ENCODE peak calls at places on chromosomes 11 and 22, in seven cellular contexts. G is NCI-H526 treated with DMSO at 0.1 percent for 48 hours; H is lower lobe of right lung; W is activated CD4-positive, alpha-beta T cell treated with anti-CD3 and anti-CD28 coated beads, Interleukin-2, amount 50 U/mL, for 24 hours; P is mammary epithelial cell; E is CD4-positive, alpha-beta T cell; Q is substantia nigra. O is an unnamed sample.

GRCh38 chr11:117597083-117597482 is 199.9 kb downstream of the DSCAML1 start:
- DNase-seq in E (peak; percentile 14), P (peak; percentile 18), G (peak; percentile 97), W (peak; percentile 15), Q (no peak), H (no peak), O (no peak)

GRCh38 chr11:36447947-36448346 is 62.1 kb downstream of the TRAF6 start:
- DNase-seq in W (no peak), G (no peak), H (no peak), P (peak; percentile 67), E (no peak), Q (no peak), O (no peak)

GRCh38 chr11:22432331-22433065 is 94.3 kb downstream of the SLC17A6 start:
- DNase-seq in E (no peak), G (no peak), Q (peak; percentile 23), W (no peak), H (no peak), P (no peak), O (peak; percentile 57)

GRCh38 chr11:37948258-37948657 is 1350.2 kb upstream of the RAG2 start:
- DNase-seq in W (no peak), E (no peak), Q (no peak), H (no peak), P (no peak), G (no peak), O (no peak)

GRCh38 chr11:76329084-76329648 is 51.8 kb downstream of the THAP12 start:
- DNase-seq in Q (no peak), P (no peak), W (no peak), H (peak; percentile 46), G (no peak), E (no peak), O (no peak)

GRCh38 chr11:38582151-38582550 is 1984.1 kb upstream of the RAG2 start:
- DNase-seq in W (no peak), E (no peak), G (no peak), Q (no peak), H (no peak), P (no peak), O (no peak)

GRCh38 chr11:31355131-31355530 is 14.4 kb downstream of the DCDC1 start:
- DNase-seq in H (no peak), E (no peak), W (no peak), P (peak; percentile 24), Q (no peak), G (no peak), O (no peak)

GRCh38 chr11:72319261-72319660 is 75.3 kb upstream of the PHOX2A start:
- DNase-seq in W (no peak), G (no peak), Q (no peak), H (no peak), P (no peak), E (no peak), O (no peak)

GRCh38 chr11:74822187-74822586 is 73.5 kb downstream of the RNF169 start:
- DNase-seq in G (no peak), P (no peak), E (no peak), W (no peak), Q (peak; percentile 10), H (no peak), O (no peak)

GRCh38 chr11:73317803-73318202 is 9.7 kb downstream of the ARHGEF17 start:
- DNase-seq in P (no peak), E (no peak), G (no peak), Q (no peak), W (no peak), H (no peak), O (no peak)

GRCh38 chr11:59224419-59224928 is 11.7 kb upstream of the MPEG1 start:
- DNase-seq in P (no peak), Q (no peak), E (no peak), W (no peak), H (no peak), G (no peak), O (no peak)

GRCh38 chr11:116343270-116343669 is 429.5 kb downstream of the BUD13 start:
- DNase-seq in G (no peak), H (no peak), W (no peak), Q (no peak), E (no peak), P (no peak), O (no peak)

GRCh38 chr11:33539659-33540249 is 160.9 kb downstream of the C11orf91 start:
- DNase-seq in Q (no peak), W (no peak), H (no peak), G (no peak), E (no peak), P (no peak), O (no peak)

GRCh38 chr11:101127348-101127698 is 2.3 kb downstream of the PGR start:
- DNase-seq in P (peak; percentile 13), G (no peak), W (no peak), H (peak; percentile 48), Q (no peak), E (no peak), O (no peak)

GRCh38 chr11:120941000-120941399 is 82.9 kb upstream of the TBCEL start:
- DNase-seq in P (no peak), Q (no peak), H (no peak), G (no peak), E (no peak), W (no peak), O (no peak)

GRCh38 chr22:46331496-46331895 is 4.0 kb upstream of the TRMU start:
- DNase-seq in E (no peak), H (peak; percentile 44), G (no peak), Q (no peak), P (no peak), W (no peak), O (no peak)

GRCh38 chr11:70703141-70704052 is 305.1 kb downstream of the CTTN start:
- DNase-seq in G (no peak), H (no peak), Q (no peak), P (no peak), W (no peak), E (no peak), O (no peak)

GRCh38 chr11:126404367-126404766 is 48.9 kb downstream of the ST3GAL4 start:
- DNase-seq in P (peak; percentile 20), H (no peak), G (no peak), W (no peak), E (no peak), Q (no peak), O (no peak)

GRCh38 chr11:33689506-33689905 is 11.1 kb downstream of the C11orf91 start:
- DNase-seq in G (no peak), E (no peak), P (no peak), W (no peak), H (no peak), Q (no peak), O (no peak)

GRCh38 chr11:79212711-79213110 is 228.1 kb downstream of the TENM4 start:
- DNase-seq in Q (no peak), W (no peak), E (no peak), G (no peak), P (no peak), H (no peak), O (no peak)

GRCh38 chr11:65113361-65113756 is 1.7 kb downstream of the TM7SF2 start:
- DNase-seq in H (no peak), P (no peak), Q (no peak), E (no peak), G (no peak), W (no peak), O (no peak)

GRCh38 chr11:112794321-112794720 is 166.9 kb upstream of the NCAM1 start:
- DNase-seq in P (no peak), Q (no peak), W (no peak), E (no peak), H (no peak), G (no peak), O (no peak)

GRCh38 chr22:42754658-42755057 is 34.0 kb upstream of the A4GALT start:
- DNase-seq in P (peak; percentile 25), E (no peak), W (no peak), Q (no peak), H (no peak), G (no peak), O (no peak)

GRCh38 chr11:71197096-71197495 is 55.3 kb downstream of the SHANK2 start:
- DNase-seq in P (no peak), E (no peak), Q (no peak), H (no peak), G (no peak), W (no peak), O (no peak)

GRCh38 chr11:32420937-32421532 is 14.3 kb downstream of the WT1 start:
- DNase-seq in W (no peak), Q (no peak), E (no peak), G (peak; percentile 32), P (peak; percentile 43), H (no peak), O (no peak)

GRCh38 chr11:115712296-115712695 is 208.1 kb upstream of the CADM1 start:
- DNase-seq in P (peak; percentile 3), W (no peak), G (no peak), E (no peak), Q (no peak), H (no peak), O (no peak)

GRCh38 chr11:111730871-111731591 is 35.2 kb downstream of the PPP2R1B start:
- DNase-seq in G (peak; percentile 67), W (no peak), P (peak; percentile 44), E (no peak), H (no peak), Q (peak; percentile 51), O (no peak)

GRCh38 chr11:72004515-72005346 is 6.0 kb downstream of the IL18BP start:
- DNase-seq in Q (no peak), P (no peak), E (no peak), H (no peak), W (no peak), G (no peak), O (no peak)

GRCh38 chr11:64694026-64694755 is 28.8 kb downstream of the NRXN2 start:
- DNase-seq in P (no peak), G (no peak), W (no peak), Q (no peak), H (no peak), E (no peak), O (no peak)

GRCh38 chr22:41360126-41360525 is 21.6 kb upstream of the TEF start:
- DNase-seq in Q (no peak), G (no peak), H (no peak), W (no peak), P (no peak), E (no peak), O (no peak)

GRCh38 chr11:117171007-117171647 is 7.4 kb upstream of the SIDT2 start:
- DNase-seq in Q (no peak), E (no peak), H (no peak), W (no peak), P (no peak), G (no peak), O (no peak)

GRCh38 chr11:123474994-123475393 is 44.9 kb downstream of the GRAMD1B start:
- DNase-seq in H (no peak), G (no peak), W (no peak), E (no peak), Q (no peak), P (no peak), O (no peak)

GRCh38 chr11:69826773-69827172 is 7.6 kb upstream of the FGF3 start:
- DNase-seq in W (no peak), P (no peak), E (no peak), H (no peak), G (no peak), Q (no peak), O (no peak)

GRCh38 chr11:77467233-77467632 is 6.7 kb downstream of the PAK1 start:
- DNase-seq in P (no peak), H (no peak), G (peak; percentile 42), Q (no peak), W (no peak), E (no peak), O (no peak)

GRCh38 chr11:117738246-117738957 is 58.6 kb downstream of the DSCAML1 start:
- DNase-seq in W (no peak), E (no peak), H (no peak), G (no peak), P (no peak), Q (no peak), O (no peak)

GRCh38 chr11:34637303-34637702 is 16.4 kb downstream of the EHF start:
- DNase-seq in Q (peak; percentile 66), E (no peak), G (no peak), W (no peak), H (no peak), P (no peak), O (peak; percentile 21)

GRCh38 chr11:104000798-104001197 is 35.6 kb upstream of the DDI1 start:
- DNase-seq in P (no peak), E (no peak), H (no peak), Q (no peak), W (no peak), G (no peak), O (no peak)